ENCODE peak calls at places on chromosomes 5 and 9, in six cellular contexts. L is transverse colon; T is heart right ventricle; V is A673; U is naive thymus-derived CD4-positive, alpha-beta T cell; M is aorta. Q is an unnamed sample. For H3K27me3, the result is how much of the 10 kb centered on the place peaks cover.

GRCh38 chr9:124780060-124780756 is 3.3 kb downstream of the OLFML2A start:
- DNase-seq in V (no peak), M (no peak), T (peak), U (no peak), L (peak), Q (peak)

GRCh38 chr9:2466703-2467102 is 154.9 kb upstream of the VLDLR start:
- DNase-seq in L (peak), T (no peak), M (no peak), V (no peak), U (no peak), Q (no peak)

GRCh38 chr9:16449331-16449730 is 421.1 kb downstream of the BNC2 start:
- DNase-seq in U (no peak), L (no peak), V (no peak), M (no peak), T (no peak), Q (no peak)

GRCh38 chr9:6076856-6077255 is 61.4 kb upstream of the RANBP6 start:
- DNase-seq in U (no peak), V (no peak), M (no peak), T (no peak), L (no peak), Q (no peak)

GRCh38 chr9:2576631-2577030 is 45.0 kb upstream of the VLDLR start:
- DNase-seq in L (peak), U (no peak), V (no peak), T (no peak), M (no peak), Q (no peak)

GRCh38 chr9:98306384-98307145 is 51.1 kb upstream of the TBC1D2 start:
- DNase-seq in T (no peak), L (no peak), M (no peak), U (no peak), V (no peak), Q (no peak)

GRCh38 chr9:69175488-69175872 is 1.4 kb downstream of the TJP2 start:
- DNase-seq in L (no peak), T (no peak), M (no peak), U (no peak), V (peak), Q (no peak)

GRCh38 chr5:81552844-81553569 is 159.1 kb upstream of the ACOT12 start:
- DNase-seq in U (no peak), L (no peak), M (no peak), T (no peak), V (peak), Q (no peak)

GRCh38 chr5:324736-325612 is 3.5 kb downstream of the AHRR start:
- DNase-seq in T (no peak), M (no peak), V (no peak), L (no peak), U (no peak), Q (no peak)

GRCh38 chr5:162068412-162068811 is 839 bp downstream of the GABRG2 start:
- DNase-seq in T (peak), U (no peak), M (no peak), V (peak), L (no peak), Q (peak)

GRCh38 chr5:179596421-179596820 is 27.1 kb downstream of the HNRNPH1 start:
- DNase-seq in M (no peak), U (no peak), L (no peak), V (no peak), T (no peak), Q (no peak)

GRCh38 chr9:96461336-96461735 is 11.4 kb downstream of the HABP4 start:
- DNase-seq in M (no peak), V (no peak), L (no peak), U (no peak), T (no peak), Q (no peak)

GRCh38 chr9:129436751-129437625 is 183.9 kb downstream of the C9orf50 start:
- DNase-seq in V (peak), U (peak), T (peak), M (peak), L (peak), Q (peak)

GRCh38 chr5:158484246-158484645 is 615.5 kb downstream of the EBF1 start:
- DNase-seq in M (no peak), V (no peak), L (no peak), U (no peak), T (no peak), Q (no peak)

GRCh38 chr9:70868661-70869652 is 252.5 kb downstream of the TRPM3 start:
- DNase-seq in U (no peak), V (peak), M (no peak), T (no peak), L (no peak), Q (no peak)

GRCh38 chr9:75616841-75617566 is 273.5 kb upstream of the PCSK5 start:
- DNase-seq in V (no peak), T (no peak), L (no peak), M (no peak), U (no peak), Q (no peak)

GRCh38 chr9:1151691-1152090 is 101.5 kb downstream of the DMRT2 start:
- DNase-seq in T (no peak), V (no peak), M (no peak), L (no peak), U (no peak), Q (no peak)

GRCh38 chr5:411728-412127 is 31.2 kb upstream of the EXOC3 start:
- DNase-seq in U (no peak), V (no peak), T (no peak), L (no peak), M (no peak), Q (peak)

GRCh38 chr5:18553269-18553668 is 919.0 kb downstream of the TAF11L14 start:
- DNase-seq in M (no peak), T (no peak), V (peak), U (no peak), L (no peak), Q (no peak)

GRCh38 chr5:175800656-175801081 is 70.7 kb upstream of the CPLX2 start:
- DNase-seq in V (peak), U (no peak), M (no peak), L (no peak), T (no peak), Q (peak)

GRCh38 chr5:99320461-99320860 is 391.7 kb upstream of the CHD1 start:
- DNase-seq in T (no peak), U (no peak), M (peak), L (no peak), V (peak), Q (peak)

GRCh38 chr9:125649315-125649714 is 57.7 kb downstream of the MAPKAP1 start:
- DNase-seq in T (no peak), M (peak), V (peak), U (no peak), L (no peak), Q (no peak)

GRCh38 chr5:177972613-177973012 is 23.4 kb downstream of the PROP1 start:
- DNase-seq in U (no peak), M (no peak), V (no peak), L (no peak), T (no peak), Q (no peak)

GRCh38 chr5:18754201-18754600 is 1119.9 kb downstream of the TAF11L14 start:
- DNase-seq in M (no peak), L (no peak), V (no peak), T (no peak), U (no peak), Q (no peak)

GRCh38 chr5:153372433-153373167 is 117.9 kb upstream of the GRIA1 start:
- DNase-seq in U (no peak), M (no peak), T (no peak), L (no peak), V (no peak), Q (no peak)

GRCh38 chr5:135861646-135862045 is 27.2 kb downstream of the SLC25A48 start:
- DNase-seq in M (no peak), L (no peak), T (no peak), V (no peak), U (no peak), Q (no peak)

GRCh38 chr5:52658266-52658665 is 129.4 kb upstream of the ITGA1 start:
- DNase-seq in V (no peak), M (no peak), U (no peak), T (no peak), L (no peak), Q (no peak)

GRCh38 chr5:110477923-110478322 is 248.5 kb downstream of the TMEM232 start:
- DNase-seq in U (no peak), T (no peak), V (peak), L (no peak), M (no peak), Q (no peak)

GRCh38 chr5:89028579-89029272 is 145.7 kb upstream of the MEF2C start:
- DNase-seq in V (no peak), U (no peak), M (no peak), T (no peak), L (no peak), Q (no peak)

GRCh38 chr9:104934686-104935413 is 6.9 kb upstream of the ABCA1 start:
- DNase-seq in L (no peak), V (no peak), M (no peak), U (no peak), T (no peak), Q (no peak)

GRCh38 chr5:109874108-109874507 is 184.4 kb downstream of the MAN2A1 start:
- DNase-seq in L (no peak), T (no peak), M (no peak), U (no peak), V (no peak), Q (no peak)

GRCh38 chr5:139368613-139369012 is 14.5 kb downstream of the SLC23A1 start:
- DNase-seq in T (no peak), V (peak), M (no peak), L (no peak), U (no peak), Q (no peak)

GRCh38 chr5:139360384-139360783 is 18.7 kb downstream of the PAIP2 start:
- DNase-seq in L (no peak), T (no peak), M (no peak), V (no peak), U (no peak), Q (no peak)

GRCh38 chr5:139364466-139364865 is 18.6 kb downstream of the SLC23A1 start:
- DNase-seq in U (no peak), L (no peak), T (no peak), M (no peak), V (no peak), Q (no peak)

GRCh38 chr5:139361821-139362429 is 20.3 kb downstream of the PAIP2 start:
- DNase-seq in V (no peak), T (no peak), M (no peak), U (no peak), L (no peak), Q (no peak)

DNA sequence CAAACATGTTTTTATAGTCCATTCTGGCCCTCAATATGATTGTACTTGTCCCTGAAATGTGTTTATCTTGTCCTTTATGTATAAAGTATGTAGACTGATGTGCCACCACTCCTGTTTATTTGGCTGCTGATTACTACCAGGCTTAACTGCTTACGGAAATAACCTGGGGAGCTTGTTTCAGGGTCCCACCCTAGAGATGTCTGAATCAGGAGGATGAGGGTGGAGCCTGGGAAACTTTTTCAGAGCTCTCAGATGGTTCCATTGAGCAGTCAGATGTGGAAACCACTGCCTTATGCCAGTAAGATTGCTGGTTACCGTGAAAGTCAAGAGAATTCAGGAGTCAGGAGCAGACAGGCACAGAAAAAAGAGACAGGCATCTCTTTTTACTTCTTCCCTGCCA is 19.2 kb downstream of the SLC23A1 start:
- DNase-seq in V (no peak), U (no peak), T (no peak), M (no peak), L (no peak), Q (no peak)
- H3K4me3 ChIP-seq in V (no peak), U (no peak), T (no peak), M (no peak), L (no peak), Q (no peak)

DNA sequence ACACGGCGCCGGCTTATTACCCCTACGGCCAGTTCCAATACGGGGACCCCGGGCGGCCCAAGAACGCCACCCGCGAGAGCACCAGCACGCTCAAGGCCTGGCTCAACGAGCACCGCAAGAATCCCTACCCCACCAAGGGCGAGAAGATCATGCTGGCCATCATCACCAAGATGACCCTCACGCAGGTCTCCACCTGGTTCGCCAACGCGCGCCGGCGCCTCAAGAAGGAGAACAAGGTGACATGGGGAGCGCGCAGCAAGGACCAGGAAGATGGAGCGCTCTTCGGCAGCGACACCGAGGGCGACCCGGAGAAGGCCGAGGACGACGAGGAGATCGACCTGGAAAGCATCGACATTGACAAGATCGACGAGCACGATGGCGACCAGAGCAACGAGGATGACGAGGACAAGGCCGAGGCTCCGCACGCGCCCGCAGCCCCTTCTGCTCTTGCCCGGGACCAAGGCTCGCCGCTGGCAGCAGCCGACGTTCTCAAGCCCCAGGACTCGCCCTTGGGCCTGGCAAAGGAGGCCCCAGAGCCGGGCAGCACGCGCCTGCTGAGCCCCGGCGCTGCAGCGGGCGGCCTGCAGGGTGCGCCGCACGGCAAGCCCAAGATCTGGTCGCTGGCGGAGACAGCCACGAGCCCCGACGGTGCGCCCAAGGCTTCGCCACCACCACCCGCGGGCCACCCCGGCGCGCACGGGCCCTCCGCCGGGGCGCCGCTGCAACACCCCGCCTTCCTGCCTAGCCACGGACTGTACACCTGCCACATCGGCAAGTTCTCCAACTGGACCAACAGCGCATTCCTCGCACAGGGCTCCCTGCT is 3.9 kb downstream of the IRX1 start:
- DNase-seq in U (no peak), T (no peak), M (no peak), V (no peak), L (no peak), Q (peak)
- H3K27me3 ChIP-seq in U (under half), T (half or more), M (under half), V (under half), L (half or more), Q (half or more)

GRCh38 chr5:113778147-113778546 is 264.7 kb downstream of the YTHDC2 start:
- DNase-seq in V (no peak), U (no peak), M (no peak), L (no peak), T (no peak), Q (no peak)

GRCh38 chr5:113771483-113771882 is 258.0 kb downstream of the YTHDC2 start:
- DNase-seq in L (no peak), T (no peak), U (no peak), M (no peak), V (no peak), Q (no peak)

GRCh38 chr5:113776168-113776567 is 262.7 kb downstream of the YTHDC2 start:
- DNase-seq in T (no peak), V (no peak), U (no peak), L (no peak), M (no peak), Q (peak)

DNA sequence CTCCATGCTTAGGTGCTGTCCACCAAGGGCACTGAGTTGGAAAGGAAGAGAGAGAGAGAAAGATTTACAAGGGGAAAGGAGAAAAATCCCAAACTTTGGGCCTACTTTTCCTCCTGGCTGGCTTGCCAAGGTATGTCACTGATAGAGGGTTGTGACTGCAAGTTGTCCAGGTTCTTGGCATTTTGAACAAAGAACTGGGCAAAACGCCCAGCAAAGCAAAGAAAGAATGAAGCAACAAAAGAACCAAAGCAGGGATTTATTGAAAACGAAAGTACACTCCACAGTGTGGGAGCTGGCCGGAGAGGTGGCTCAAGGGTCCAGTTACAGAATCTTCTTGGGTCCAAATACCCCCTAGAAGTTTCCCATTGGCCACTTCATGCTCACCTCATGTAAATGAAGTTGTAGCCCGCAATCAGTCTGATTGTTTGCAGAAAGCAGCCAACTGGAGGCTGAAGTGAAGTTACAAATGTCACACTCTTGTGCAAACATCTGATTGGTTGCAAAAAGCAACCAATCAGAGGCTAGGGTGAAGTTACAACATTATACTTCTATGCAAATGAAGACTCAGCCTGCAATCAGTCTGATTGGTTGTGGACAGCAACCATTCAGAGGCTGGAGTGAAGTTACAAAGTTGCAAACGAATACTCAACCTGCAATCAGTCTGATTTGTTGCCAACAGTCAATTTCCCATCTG is 263.5 kb downstream of the YTHDC2 start:
- DNase-seq in M (no peak), U (no peak), T (no peak), V (peak), L (no peak), Q (no peak)
- H3K4me3 ChIP-seq in M (no peak), U (no peak), T (no peak), V (no peak), L (no peak), Q (no peak)

GRCh38 chr5:112200132-112200531 is 218.9 kb downstream of the EPB41L4A start:
- DNase-seq in L (no peak), T (no peak), U (no peak), M (no peak), V (no peak), Q (no peak)

GRCh38 chr5:112205840-112206239 is 213.2 kb downstream of the EPB41L4A start:
- DNase-seq in M (no peak), T (no peak), L (no peak), V (no peak), U (no peak), Q (peak)

GRCh38 chr5:112201141-112201540 is 217.9 kb downstream of the EPB41L4A start:
- DNase-seq in L (no peak), V (no peak), U (no peak), T (no peak), M (no peak), Q (no peak)

GRCh38 chr5:112202694-112203093 is 216.4 kb downstream of the EPB41L4A start:
- DNase-seq in V (no peak), U (no peak), M (no peak), L (no peak), T (no peak), Q (no peak)

DNA sequence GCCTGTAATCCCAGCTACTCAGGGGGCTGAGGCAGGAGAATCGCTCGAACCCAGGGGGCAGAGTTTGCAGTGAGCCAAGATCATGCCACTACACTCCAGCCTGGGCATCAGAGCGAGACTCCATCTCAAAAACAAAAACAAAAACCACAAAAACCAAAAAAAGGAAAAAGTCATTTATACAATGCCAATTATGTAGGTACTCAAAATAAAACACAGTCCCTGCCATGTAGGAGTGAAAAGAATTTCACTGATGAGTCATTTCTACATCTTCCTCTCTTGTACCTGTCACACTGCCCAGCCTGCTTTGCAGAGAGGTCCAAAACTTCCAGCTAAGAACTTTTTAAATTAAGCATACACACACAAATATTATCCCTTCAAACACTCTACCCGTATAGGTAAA is 215.8 kb downstream of the EPB41L4A start:
- DNase-seq in T (no peak), U (no peak), M (no peak), L (no peak), V (no peak), Q (no peak)
- H3K27me3 ChIP-seq in T (under half), U (under half), M (under half), L (under half), V (under half), Q (under half)

DNA sequence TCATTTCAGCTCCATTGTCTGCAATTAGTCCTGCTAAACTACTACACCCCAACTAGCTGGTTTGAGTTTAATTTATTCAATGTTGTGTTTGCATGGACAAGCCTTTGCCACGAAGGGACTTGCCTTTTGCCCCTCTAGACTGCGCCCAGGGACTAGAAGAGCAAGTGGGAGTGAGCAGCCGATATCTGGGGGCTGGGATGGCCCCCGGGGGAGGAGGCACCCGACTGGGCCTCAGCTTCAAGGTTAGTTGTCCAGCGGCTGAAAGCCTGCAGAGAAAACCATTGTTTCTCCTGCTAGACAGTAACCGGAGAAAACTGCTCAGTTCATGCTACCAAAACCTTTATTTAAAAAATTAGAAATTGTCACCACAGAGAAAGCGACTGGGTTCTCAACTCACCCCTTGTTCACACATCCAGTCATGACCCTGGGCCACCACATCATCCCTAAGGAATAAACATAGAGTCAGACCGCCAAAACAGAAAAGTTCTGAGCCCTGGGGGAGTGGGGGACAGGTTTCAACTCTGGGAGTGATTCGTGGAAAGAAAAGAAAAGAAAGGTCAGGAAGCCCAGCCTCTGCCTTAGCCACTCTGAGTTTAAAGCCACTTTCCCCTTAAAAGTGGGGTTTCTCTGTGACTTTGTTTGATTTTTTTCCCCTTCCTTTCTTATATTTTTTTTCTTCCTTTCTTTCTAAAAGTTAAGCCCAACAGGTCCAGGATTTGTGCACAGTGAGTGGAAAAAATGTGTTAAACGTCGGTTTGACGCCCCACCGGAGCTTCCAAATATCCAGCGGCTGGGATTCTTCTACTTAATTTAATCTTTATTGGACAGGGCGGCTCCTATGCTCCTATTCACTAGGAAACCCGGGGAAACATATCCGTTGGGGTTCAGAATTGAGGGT is 6.7 kb downstream of the NR2F1-AS1 start:
- DNase-seq in L (no peak), M (no peak), U (no peak), V (no peak), T (no peak), Q (peak)
- H3K4me3 ChIP-seq in L (no peak), M (no peak), U (no peak), V (no peak), T (no peak), Q (no peak)